ENCODE peak calls at places on chromosome 2, in nine cellular contexts. One of them, this sample, is unnamed.

GRCh38 chr2:113676651-113677050 is 49.6 kb downstream of the RABL2A start:
- DNase-seq in neuronal stem cell: no peak
- DNase-seq in caudate nucleus: no peak
- DNase-seq in effector memory CD4-positive, alpha-beta T cell: no peak
- DNase-seq in A549: no peak
- DNase-seq in dorsolateral prefrontal cortex: no peak
- DNase-seq in thoracic aorta: no peak
- DNase-seq in CD4-positive, CD25-positive, alpha-beta regulatory T cell: no peak
- DNase-seq in sigmoid colon: no peak
- DNase-seq in this sample: no peak

GRCh38 chr2:85828725-85829124 is 60.1 kb downstream of the ST3GAL5 start:
- DNase-seq in neuronal stem cell: no peak
- DNase-seq in caudate nucleus: no peak
- DNase-seq in effector memory CD4-positive, alpha-beta T cell: no peak
- DNase-seq in A549: no peak
- DNase-seq in dorsolateral prefrontal cortex: no peak
- DNase-seq in thoracic aorta: no peak
- DNase-seq in CD4-positive, CD25-positive, alpha-beta regulatory T cell: no peak
- DNase-seq in sigmoid colon: no peak
- DNase-seq in this sample: no peak

GRCh38 chr2:30234180-30234971 is 3.0 kb downstream of the LBH start:
- DNase-seq in neuronal stem cell: no peak
- DNase-seq in caudate nucleus: no peak
- DNase-seq in effector memory CD4-positive, alpha-beta T cell: no peak
- DNase-seq in A549: peak
- DNase-seq in dorsolateral prefrontal cortex: no peak
- DNase-seq in thoracic aorta: peak
- DNase-seq in CD4-positive, CD25-positive, alpha-beta regulatory T cell: peak
- DNase-seq in sigmoid colon: peak
- DNase-seq in this sample: no peak

GRCh38 chr2:122023059-122023879 is 267.8 kb downstream of the TSN start:
- DNase-seq in neuronal stem cell: no peak
- DNase-seq in caudate nucleus: no peak
- DNase-seq in effector memory CD4-positive, alpha-beta T cell: no peak
- DNase-seq in A549: no peak
- DNase-seq in dorsolateral prefrontal cortex: no peak
- DNase-seq in thoracic aorta: no peak
- DNase-seq in CD4-positive, CD25-positive, alpha-beta regulatory T cell: no peak
- DNase-seq in sigmoid colon: no peak
- DNase-seq in this sample: no peak

GRCh38 chr2:85601771-85602475 is 575 bp downstream of the TMEM150A start:
- DNase-seq in neuronal stem cell: no peak
- DNase-seq in caudate nucleus: peak
- DNase-seq in effector memory CD4-positive, alpha-beta T cell: no peak
- DNase-seq in A549: peak
- DNase-seq in dorsolateral prefrontal cortex: no peak
- DNase-seq in thoracic aorta: no peak
- DNase-seq in CD4-positive, CD25-positive, alpha-beta regulatory T cell: no peak
- DNase-seq in sigmoid colon: peak
- DNase-seq in this sample: peak

GRCh38 chr2:71602581-71602980 is 149.2 kb downstream of the DYSF start:
- DNase-seq in neuronal stem cell: no peak
- DNase-seq in caudate nucleus: no peak
- DNase-seq in effector memory CD4-positive, alpha-beta T cell: no peak
- DNase-seq in A549: no peak
- DNase-seq in dorsolateral prefrontal cortex: peak
- DNase-seq in thoracic aorta: no peak
- DNase-seq in CD4-positive, CD25-positive, alpha-beta regulatory T cell: no peak
- DNase-seq in sigmoid colon: peak
- DNase-seq in this sample: no peak

GRCh38 chr2:64861338-64862000 is 127.7 kb upstream of the SLC1A4 start:
- DNase-seq in neuronal stem cell: no peak
- DNase-seq in caudate nucleus: no peak
- DNase-seq in effector memory CD4-positive, alpha-beta T cell: no peak
- DNase-seq in A549: no peak
- DNase-seq in dorsolateral prefrontal cortex: no peak
- DNase-seq in thoracic aorta: no peak
- DNase-seq in CD4-positive, CD25-positive, alpha-beta regulatory T cell: no peak
- DNase-seq in sigmoid colon: no peak
- DNase-seq in this sample: no peak

GRCh38 chr2:46002507-46002883 is 294.7 kb upstream of the EPAS1 start:
- DNase-seq in neuronal stem cell: no peak
- DNase-seq in caudate nucleus: no peak
- DNase-seq in effector memory CD4-positive, alpha-beta T cell: no peak
- DNase-seq in A549: peak
- DNase-seq in dorsolateral prefrontal cortex: no peak
- DNase-seq in thoracic aorta: no peak
- DNase-seq in CD4-positive, CD25-positive, alpha-beta regulatory T cell: no peak
- DNase-seq in sigmoid colon: no peak
- DNase-seq in this sample: no peak

GRCh38 chr2:71606244-71606643 is 152.9 kb downstream of the DYSF start:
- DNase-seq in neuronal stem cell: no peak
- DNase-seq in caudate nucleus: no peak
- DNase-seq in effector memory CD4-positive, alpha-beta T cell: no peak
- DNase-seq in A549: no peak
- DNase-seq in dorsolateral prefrontal cortex: no peak
- DNase-seq in thoracic aorta: no peak
- DNase-seq in CD4-positive, CD25-positive, alpha-beta regulatory T cell: no peak
- DNase-seq in sigmoid colon: peak
- DNase-seq in this sample: no peak

GRCh38 chr2:20069756-20070155 is 18.3 kb upstream of the LAPTM4A start:
- DNase-seq in neuronal stem cell: no peak
- DNase-seq in caudate nucleus: no peak
- DNase-seq in effector memory CD4-positive, alpha-beta T cell: no peak
- DNase-seq in A549: no peak
- DNase-seq in dorsolateral prefrontal cortex: no peak
- DNase-seq in thoracic aorta: no peak
- DNase-seq in CD4-positive, CD25-positive, alpha-beta regulatory T cell: no peak
- DNase-seq in sigmoid colon: no peak
- DNase-seq in this sample: no peak

GRCh38 chr2:137228566-137228965 is 463.2 kb downstream of the THSD7B start:
- DNase-seq in neuronal stem cell: no peak
- DNase-seq in caudate nucleus: no peak
- DNase-seq in effector memory CD4-positive, alpha-beta T cell: no peak
- DNase-seq in A549: peak
- DNase-seq in dorsolateral prefrontal cortex: no peak
- DNase-seq in thoracic aorta: no peak
- DNase-seq in CD4-positive, CD25-positive, alpha-beta regulatory T cell: no peak
- DNase-seq in sigmoid colon: no peak
- DNase-seq in this sample: no peak

GRCh38 chr2:3535794-3536681 is 16.7 kb upstream of the ADI1 start:
- DNase-seq in neuronal stem cell: no peak
- DNase-seq in caudate nucleus: no peak
- DNase-seq in effector memory CD4-positive, alpha-beta T cell: no peak
- DNase-seq in A549: peak
- DNase-seq in dorsolateral prefrontal cortex: no peak
- DNase-seq in thoracic aorta: peak
- DNase-seq in CD4-positive, CD25-positive, alpha-beta regulatory T cell: no peak
- DNase-seq in sigmoid colon: peak
- DNase-seq in this sample: peak

GRCh38 chr2:67311536-67311935 is 85.6 kb upstream of the ETAA1 start:
- DNase-seq in neuronal stem cell: no peak
- DNase-seq in caudate nucleus: no peak
- DNase-seq in effector memory CD4-positive, alpha-beta T cell: no peak
- DNase-seq in A549: no peak
- DNase-seq in dorsolateral prefrontal cortex: no peak
- DNase-seq in thoracic aorta: no peak
- DNase-seq in CD4-positive, CD25-positive, alpha-beta regulatory T cell: no peak
- DNase-seq in sigmoid colon: no peak
- DNase-seq in this sample: no peak

GRCh38 chr2:567496-567864 is 109.7 kb downstream of the TMEM18 start:
- DNase-seq in neuronal stem cell: no peak
- DNase-seq in caudate nucleus: no peak
- DNase-seq in effector memory CD4-positive, alpha-beta T cell: no peak
- DNase-seq in A549: no peak
- DNase-seq in dorsolateral prefrontal cortex: no peak
- DNase-seq in thoracic aorta: no peak
- DNase-seq in CD4-positive, CD25-positive, alpha-beta regulatory T cell: no peak
- DNase-seq in sigmoid colon: no peak
- DNase-seq in this sample: no peak

GRCh38 chr2:169715379-169716228 is 18.0 kb upstream of the KLHL23 start:
- DNase-seq in neuronal stem cell: no peak
- DNase-seq in caudate nucleus: no peak
- DNase-seq in effector memory CD4-positive, alpha-beta T cell: no peak
- DNase-seq in A549: no peak
- DNase-seq in dorsolateral prefrontal cortex: no peak
- DNase-seq in thoracic aorta: no peak
- DNase-seq in CD4-positive, CD25-positive, alpha-beta regulatory T cell: no peak
- DNase-seq in sigmoid colon: peak
- DNase-seq in this sample: no peak

DNA sequence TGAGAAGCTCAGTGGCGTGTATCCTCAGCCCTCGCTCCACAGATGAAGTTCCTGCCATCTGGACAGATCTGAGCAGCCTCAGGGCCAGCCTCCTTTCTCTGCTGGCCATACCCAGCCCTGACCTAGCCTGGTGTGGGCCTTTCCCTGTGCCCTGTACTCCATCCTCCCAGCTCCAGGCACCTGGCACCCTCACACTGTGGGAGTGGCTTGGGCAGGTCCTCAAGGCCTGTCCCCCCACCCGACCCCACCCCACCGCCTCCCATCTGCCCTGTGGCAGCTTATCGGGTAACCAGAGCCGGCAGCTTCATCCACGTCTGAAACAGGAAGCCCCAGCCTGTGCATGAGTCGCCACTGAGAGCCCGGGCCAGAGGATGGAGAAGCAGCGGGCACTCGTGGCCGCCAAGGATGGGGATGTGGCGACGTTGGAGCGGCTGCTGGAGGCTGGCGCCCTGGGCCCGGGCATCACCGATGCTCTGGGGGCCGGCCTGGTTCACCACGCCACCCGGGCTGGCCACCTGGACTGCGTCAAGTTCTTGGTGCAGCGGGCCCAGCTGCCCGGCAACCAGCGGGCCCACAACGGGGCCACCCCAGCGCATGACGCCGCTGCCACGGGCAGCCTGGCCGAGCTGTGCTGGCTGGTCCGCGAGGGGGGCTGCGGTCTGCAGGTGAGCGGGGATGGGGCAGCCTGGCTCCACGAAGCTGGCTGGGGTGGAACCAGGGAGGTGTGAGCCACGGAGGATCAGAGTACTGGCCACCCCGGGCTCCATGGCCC is at the start of gene ESPNL:
- DNase-seq in neuronal stem cell: no peak
- DNase-seq in caudate nucleus: no peak
- DNase-seq in effector memory CD4-positive, alpha-beta T cell: no peak
- DNase-seq in A549: no peak
- DNase-seq in dorsolateral prefrontal cortex: no peak
- DNase-seq in thoracic aorta: no peak
- DNase-seq in CD4-positive, CD25-positive, alpha-beta regulatory T cell: no peak
- DNase-seq in sigmoid colon: peak
- DNase-seq in this sample: no peak
- H3K27ac ChIP-seq in neuronal stem cell: no peak
- H3K27ac ChIP-seq in caudate nucleus: no peak
- H3K27ac ChIP-seq in effector memory CD4-positive, alpha-beta T cell: no peak
- H3K27ac ChIP-seq in A549: no peak
- H3K27ac ChIP-seq in dorsolateral prefrontal cortex: no peak
- H3K27ac ChIP-seq in thoracic aorta: no peak
- H3K27ac ChIP-seq in CD4-positive, CD25-positive, alpha-beta regulatory T cell: no peak
- H3K27ac ChIP-seq in sigmoid colon: no peak
- H3K27ac ChIP-seq in this sample: no peak

DNA sequence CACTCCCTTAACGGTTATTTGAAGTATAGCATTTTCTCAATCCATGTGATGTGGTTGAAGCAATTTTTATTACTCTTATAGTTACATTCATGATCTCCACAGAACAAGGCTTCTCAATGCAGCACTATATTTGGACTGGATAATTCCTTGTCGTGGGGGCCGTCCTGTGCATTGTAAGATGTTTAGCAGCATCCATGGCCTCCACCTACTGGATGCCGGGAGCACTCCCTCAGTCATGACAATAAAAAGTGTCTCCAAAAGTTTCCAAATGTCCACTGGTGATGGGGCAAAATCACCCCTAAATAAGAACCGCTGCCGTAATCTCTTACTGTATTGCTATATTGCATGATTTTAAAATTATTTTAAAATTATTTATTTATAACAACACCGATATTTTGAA is 110.6 kb upstream of the DDX18 start:
- DNase-seq in neuronal stem cell: no peak
- DNase-seq in caudate nucleus: no peak
- DNase-seq in effector memory CD4-positive, alpha-beta T cell: no peak
- DNase-seq in A549: no peak
- DNase-seq in dorsolateral prefrontal cortex: no peak
- DNase-seq in thoracic aorta: no peak
- DNase-seq in CD4-positive, CD25-positive, alpha-beta regulatory T cell: no peak
- DNase-seq in sigmoid colon: no peak
- DNase-seq in this sample: no peak
- H3K27ac ChIP-seq in neuronal stem cell: no peak
- H3K27ac ChIP-seq in caudate nucleus: no peak
- H3K27ac ChIP-seq in effector memory CD4-positive, alpha-beta T cell: no peak
- H3K27ac ChIP-seq in A549: no peak
- H3K27ac ChIP-seq in dorsolateral prefrontal cortex: no peak
- H3K27ac ChIP-seq in thoracic aorta: no peak
- H3K27ac ChIP-seq in CD4-positive, CD25-positive, alpha-beta regulatory T cell: no peak
- H3K27ac ChIP-seq in sigmoid colon: no peak
- H3K27ac ChIP-seq in this sample: no peak

DNA sequence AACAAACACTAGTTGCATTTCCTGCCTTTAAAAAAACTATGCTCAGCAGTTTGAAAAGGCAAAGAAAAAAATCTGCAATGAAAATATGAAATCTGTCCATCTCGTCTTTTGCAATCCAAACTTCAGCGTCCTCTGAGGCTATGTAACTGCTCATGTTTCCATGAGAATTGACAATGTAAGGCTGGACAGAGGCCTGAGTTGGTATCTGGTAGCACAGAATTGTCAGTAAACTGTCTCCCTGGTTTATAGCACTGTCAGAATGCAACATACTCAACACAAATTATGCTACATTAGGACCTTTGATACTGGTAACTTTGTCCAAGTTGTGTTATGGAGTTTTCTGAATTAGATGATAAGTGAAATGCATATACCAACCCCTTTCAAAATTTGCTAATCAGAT is 430.0 kb downstream of the ARHGAP15 start:
- DNase-seq in neuronal stem cell: no peak
- DNase-seq in caudate nucleus: no peak
- DNase-seq in effector memory CD4-positive, alpha-beta T cell: no peak
- DNase-seq in A549: no peak
- DNase-seq in dorsolateral prefrontal cortex: no peak
- DNase-seq in thoracic aorta: no peak
- DNase-seq in CD4-positive, CD25-positive, alpha-beta regulatory T cell: no peak
- DNase-seq in sigmoid colon: no peak
- DNase-seq in this sample: no peak
- H3K27ac ChIP-seq in neuronal stem cell: no peak
- H3K27ac ChIP-seq in caudate nucleus: no peak
- H3K27ac ChIP-seq in effector memory CD4-positive, alpha-beta T cell: no peak
- H3K27ac ChIP-seq in A549: no peak
- H3K27ac ChIP-seq in dorsolateral prefrontal cortex: no peak
- H3K27ac ChIP-seq in thoracic aorta: no peak
- H3K27ac ChIP-seq in CD4-positive, CD25-positive, alpha-beta regulatory T cell: no peak
- H3K27ac ChIP-seq in sigmoid colon: no peak
- H3K27ac ChIP-seq in this sample: no peak

GRCh38 chr2:61770298-61770697 is 83.6 kb downstream of the FAM161A start:
- DNase-seq in neuronal stem cell: no peak
- DNase-seq in caudate nucleus: no peak
- DNase-seq in effector memory CD4-positive, alpha-beta T cell: no peak
- DNase-seq in A549: peak
- DNase-seq in dorsolateral prefrontal cortex: no peak
- DNase-seq in thoracic aorta: no peak
- DNase-seq in CD4-positive, CD25-positive, alpha-beta regulatory T cell: no peak
- DNase-seq in sigmoid colon: no peak
- DNase-seq in this sample: no peak
- H3K27ac ChIP-seq in neuronal stem cell: no peak
- H3K27ac ChIP-seq in caudate nucleus: no peak
- H3K27ac ChIP-seq in effector memory CD4-positive, alpha-beta T cell: no peak
- H3K27ac ChIP-seq in A549: peak
- H3K27ac ChIP-seq in dorsolateral prefrontal cortex: no peak
- H3K27ac ChIP-seq in thoracic aorta: no peak
- H3K27ac ChIP-seq in CD4-positive, CD25-positive, alpha-beta regulatory T cell: no peak
- H3K27ac ChIP-seq in sigmoid colon: no peak
- H3K27ac ChIP-seq in this sample: no peak

This sample was measured in gastrocnemius medialis.